ENCODE peak calls at places on chromosomes 13 and 19, in ten cellular contexts. One of them, this sample, is unnamed.

GRCh38 chr19:16338470-16339360 is 14.1 kb downstream of the KLF2 start:
- DNase-seq in left lobe of liver: no peak
- DNase-seq in KG1: no peak
- DNase-seq in choroid plexus epithelial cell: peak
- DNase-seq in activated CD4-positive, alpha-beta T cell treated with anti-CD3 and anti-CD28 coated beads, Interleukin-2, amount 10 ng/mL, durations not matched to agents 7 days and 5 days: peak
- DNase-seq in EL: peak
- DNase-seq in head of caudate nucleus: no peak
- DNase-seq in pulmonary artery endothelial cell: peak
- DNase-seq in HFFc6: peak
- DNase-seq in astrocyte of the spinal cord: peak
- DNase-seq in this sample: no peak

GRCh38 chr13:113969311-113969972 is 4.4 kb downstream of the C13orf46 start:
- DNase-seq in left lobe of liver: no peak
- DNase-seq in KG1: no peak
- DNase-seq in choroid plexus epithelial cell: no peak
- DNase-seq in activated CD4-positive, alpha-beta T cell treated with anti-CD3 and anti-CD28 coated beads, Interleukin-2, amount 10 ng/mL, durations not matched to agents 7 days and 5 days: no peak
- DNase-seq in EL: no peak
- DNase-seq in head of caudate nucleus: no peak
- DNase-seq in pulmonary artery endothelial cell: no peak
- DNase-seq in HFFc6: no peak
- DNase-seq in astrocyte of the spinal cord: no peak
- DNase-seq in this sample: no peak

GRCh38 chr19:5491565-5491964 is 36.3 kb downstream of the ZNRF4 start:
- DNase-seq in left lobe of liver: no peak
- DNase-seq in KG1: no peak
- DNase-seq in choroid plexus epithelial cell: no peak
- DNase-seq in activated CD4-positive, alpha-beta T cell treated with anti-CD3 and anti-CD28 coated beads, Interleukin-2, amount 10 ng/mL, durations not matched to agents 7 days and 5 days: no peak
- DNase-seq in EL: no peak
- DNase-seq in head of caudate nucleus: no peak
- DNase-seq in pulmonary artery endothelial cell: no peak
- DNase-seq in HFFc6: no peak
- DNase-seq in astrocyte of the spinal cord: no peak
- DNase-seq in this sample: no peak

GRCh38 chr19:18156841-18157464 is 4.0 kb downstream of the PIK3R2 start:
- DNase-seq in left lobe of liver: peak
- DNase-seq in KG1: no peak
- DNase-seq in choroid plexus epithelial cell: peak
- DNase-seq in activated CD4-positive, alpha-beta T cell treated with anti-CD3 and anti-CD28 coated beads, Interleukin-2, amount 10 ng/mL, durations not matched to agents 7 days and 5 days: no peak
- DNase-seq in EL: peak
- DNase-seq in head of caudate nucleus: peak
- DNase-seq in pulmonary artery endothelial cell: peak
- DNase-seq in HFFc6: peak
- DNase-seq in astrocyte of the spinal cord: peak
- DNase-seq in this sample: peak

GRCh38 chr19:29618871-29619270 is 12.8 kb downstream of the POP4 start:
- DNase-seq in left lobe of liver: no peak
- DNase-seq in KG1: no peak
- DNase-seq in choroid plexus epithelial cell: no peak
- DNase-seq in activated CD4-positive, alpha-beta T cell treated with anti-CD3 and anti-CD28 coated beads, Interleukin-2, amount 10 ng/mL, durations not matched to agents 7 days and 5 days: no peak
- DNase-seq in EL: no peak
- DNase-seq in head of caudate nucleus: no peak
- DNase-seq in pulmonary artery endothelial cell: no peak
- DNase-seq in HFFc6: no peak
- DNase-seq in astrocyte of the spinal cord: no peak
- DNase-seq in this sample: no peak

GRCh38 chr19:3816566-3817218 is 30.5 kb upstream of the MATK start:
- DNase-seq in left lobe of liver: no peak
- DNase-seq in KG1: no peak
- DNase-seq in choroid plexus epithelial cell: no peak
- DNase-seq in activated CD4-positive, alpha-beta T cell treated with anti-CD3 and anti-CD28 coated beads, Interleukin-2, amount 10 ng/mL, durations not matched to agents 7 days and 5 days: no peak
- DNase-seq in EL: no peak
- DNase-seq in head of caudate nucleus: no peak
- DNase-seq in pulmonary artery endothelial cell: no peak
- DNase-seq in HFFc6: no peak
- DNase-seq in astrocyte of the spinal cord: no peak
- DNase-seq in this sample: no peak

GRCh38 chr19:3983936-3984583 is 1.2 kb downstream of the EEF2 start:
- DNase-seq in left lobe of liver: peak
- DNase-seq in KG1: no peak
- DNase-seq in choroid plexus epithelial cell: peak
- DNase-seq in activated CD4-positive, alpha-beta T cell treated with anti-CD3 and anti-CD28 coated beads, Interleukin-2, amount 10 ng/mL, durations not matched to agents 7 days and 5 days: no peak
- DNase-seq in EL: no peak
- DNase-seq in head of caudate nucleus: no peak
- DNase-seq in pulmonary artery endothelial cell: no peak
- DNase-seq in HFFc6: no peak
- DNase-seq in astrocyte of the spinal cord: peak
- DNase-seq in this sample: no peak

GRCh38 chr19:1672038-1672768 is 19.8 kb upstream of the TCF3 start:
- DNase-seq in left lobe of liver: peak
- DNase-seq in KG1: no peak
- DNase-seq in choroid plexus epithelial cell: peak
- DNase-seq in activated CD4-positive, alpha-beta T cell treated with anti-CD3 and anti-CD28 coated beads, Interleukin-2, amount 10 ng/mL, durations not matched to agents 7 days and 5 days: peak
- DNase-seq in EL: peak
- DNase-seq in head of caudate nucleus: peak
- DNase-seq in pulmonary artery endothelial cell: no peak
- DNase-seq in HFFc6: peak
- DNase-seq in astrocyte of the spinal cord: no peak
- DNase-seq in this sample: peak

GRCh38 chr19:49767967-49768581 is 1.3 kb downstream of the AP2A1 start:
- DNase-seq in left lobe of liver: no peak
- DNase-seq in KG1: no peak
- DNase-seq in choroid plexus epithelial cell: no peak
- DNase-seq in activated CD4-positive, alpha-beta T cell treated with anti-CD3 and anti-CD28 coated beads, Interleukin-2, amount 10 ng/mL, durations not matched to agents 7 days and 5 days: no peak
- DNase-seq in EL: no peak
- DNase-seq in head of caudate nucleus: no peak
- DNase-seq in pulmonary artery endothelial cell: no peak
- DNase-seq in HFFc6: no peak
- DNase-seq in astrocyte of the spinal cord: no peak
- DNase-seq in this sample: no peak

GRCh38 chr13:75010941-75011340 is 471.0 kb downstream of the TBC1D4 start:
- DNase-seq in left lobe of liver: no peak
- DNase-seq in KG1: no peak
- DNase-seq in choroid plexus epithelial cell: no peak
- DNase-seq in activated CD4-positive, alpha-beta T cell treated with anti-CD3 and anti-CD28 coated beads, Interleukin-2, amount 10 ng/mL, durations not matched to agents 7 days and 5 days: no peak
- DNase-seq in EL: no peak
- DNase-seq in head of caudate nucleus: no peak
- DNase-seq in pulmonary artery endothelial cell: no peak
- DNase-seq in HFFc6: no peak
- DNase-seq in astrocyte of the spinal cord: no peak
- DNase-seq in this sample: no peak

GRCh38 chr19:17183858-17184271 is 31.3 kb upstream of the USE1 start:
- DNase-seq in left lobe of liver: no peak
- DNase-seq in KG1: peak
- DNase-seq in choroid plexus epithelial cell: no peak
- DNase-seq in activated CD4-positive, alpha-beta T cell treated with anti-CD3 and anti-CD28 coated beads, Interleukin-2, amount 10 ng/mL, durations not matched to agents 7 days and 5 days: peak
- DNase-seq in EL: no peak
- DNase-seq in head of caudate nucleus: no peak
- DNase-seq in pulmonary artery endothelial cell: no peak
- DNase-seq in HFFc6: no peak
- DNase-seq in astrocyte of the spinal cord: no peak
- DNase-seq in this sample: no peak

GRCh38 chr19:45800009-45800553 is 7.4 kb upstream of the DMWD start:
- DNase-seq in left lobe of liver: no peak
- DNase-seq in KG1: no peak
- DNase-seq in choroid plexus epithelial cell: peak
- DNase-seq in activated CD4-positive, alpha-beta T cell treated with anti-CD3 and anti-CD28 coated beads, Interleukin-2, amount 10 ng/mL, durations not matched to agents 7 days and 5 days: no peak
- DNase-seq in EL: peak
- DNase-seq in head of caudate nucleus: no peak
- DNase-seq in pulmonary artery endothelial cell: no peak
- DNase-seq in HFFc6: peak
- DNase-seq in astrocyte of the spinal cord: peak
- DNase-seq in this sample: no peak

GRCh38 chr19:35533822-35534521 is 716 bp downstream of the GAPDHS start:
- DNase-seq in left lobe of liver: no peak
- DNase-seq in KG1: no peak
- DNase-seq in choroid plexus epithelial cell: no peak
- DNase-seq in activated CD4-positive, alpha-beta T cell treated with anti-CD3 and anti-CD28 coated beads, Interleukin-2, amount 10 ng/mL, durations not matched to agents 7 days and 5 days: peak
- DNase-seq in EL: peak
- DNase-seq in head of caudate nucleus: no peak
- DNase-seq in pulmonary artery endothelial cell: no peak
- DNase-seq in HFFc6: peak
- DNase-seq in astrocyte of the spinal cord: no peak
- DNase-seq in this sample: no peak

GRCh38 chr13:48315981-48316380 is 12.4 kb downstream of the RB1 start:
- DNase-seq in left lobe of liver: no peak
- DNase-seq in KG1: no peak
- DNase-seq in choroid plexus epithelial cell: peak
- DNase-seq in activated CD4-positive, alpha-beta T cell treated with anti-CD3 and anti-CD28 coated beads, Interleukin-2, amount 10 ng/mL, durations not matched to agents 7 days and 5 days: no peak
- DNase-seq in EL: no peak
- DNase-seq in head of caudate nucleus: no peak
- DNase-seq in pulmonary artery endothelial cell: no peak
- DNase-seq in HFFc6: no peak
- DNase-seq in astrocyte of the spinal cord: no peak
- DNase-seq in this sample: no peak

GRCh38 chr13:69108486-69108885 is 999.1 kb upstream of the ATXN8OS start:
- DNase-seq in left lobe of liver: no peak
- DNase-seq in KG1: no peak
- DNase-seq in choroid plexus epithelial cell: no peak
- DNase-seq in activated CD4-positive, alpha-beta T cell treated with anti-CD3 and anti-CD28 coated beads, Interleukin-2, amount 10 ng/mL, durations not matched to agents 7 days and 5 days: no peak
- DNase-seq in EL: no peak
- DNase-seq in head of caudate nucleus: no peak
- DNase-seq in pulmonary artery endothelial cell: no peak
- DNase-seq in HFFc6: no peak
- DNase-seq in astrocyte of the spinal cord: peak
- DNase-seq in this sample: no peak

GRCh38 chr13:23610187-23610576 is 40.0 kb downstream of the TNFRSF19 start:
- DNase-seq in left lobe of liver: no peak
- DNase-seq in KG1: no peak
- DNase-seq in choroid plexus epithelial cell: peak
- DNase-seq in activated CD4-positive, alpha-beta T cell treated with anti-CD3 and anti-CD28 coated beads, Interleukin-2, amount 10 ng/mL, durations not matched to agents 7 days and 5 days: no peak
- DNase-seq in EL: peak
- DNase-seq in head of caudate nucleus: no peak
- DNase-seq in pulmonary artery endothelial cell: no peak
- DNase-seq in HFFc6: no peak
- DNase-seq in astrocyte of the spinal cord: peak
- DNase-seq in this sample: no peak

GRCh38 chr13:40233731-40234195 is 432.7 kb downstream of the FOXO1 start:
- DNase-seq in left lobe of liver: no peak
- DNase-seq in KG1: no peak
- DNase-seq in choroid plexus epithelial cell: no peak
- DNase-seq in activated CD4-positive, alpha-beta T cell treated with anti-CD3 and anti-CD28 coated beads, Interleukin-2, amount 10 ng/mL, durations not matched to agents 7 days and 5 days: no peak
- DNase-seq in EL: no peak
- DNase-seq in head of caudate nucleus: no peak
- DNase-seq in pulmonary artery endothelial cell: no peak
- DNase-seq in HFFc6: no peak
- DNase-seq in astrocyte of the spinal cord: no peak
- DNase-seq in this sample: no peak

GRCh38 chr19:48496959-48497727 is 14.5 kb downstream of the LMTK3 start:
- DNase-seq in left lobe of liver: no peak
- DNase-seq in KG1: no peak
- DNase-seq in choroid plexus epithelial cell: no peak
- DNase-seq in activated CD4-positive, alpha-beta T cell treated with anti-CD3 and anti-CD28 coated beads, Interleukin-2, amount 10 ng/mL, durations not matched to agents 7 days and 5 days: no peak
- DNase-seq in EL: no peak
- DNase-seq in head of caudate nucleus: no peak
- DNase-seq in pulmonary artery endothelial cell: no peak
- DNase-seq in HFFc6: no peak
- DNase-seq in astrocyte of the spinal cord: no peak
- DNase-seq in this sample: no peak

GRCh38 chr19:31037311-31037710 is 311.9 kb downstream of the TSHZ3 start:
- DNase-seq in left lobe of liver: no peak
- DNase-seq in KG1: no peak
- DNase-seq in choroid plexus epithelial cell: no peak
- DNase-seq in activated CD4-positive, alpha-beta T cell treated with anti-CD3 and anti-CD28 coated beads, Interleukin-2, amount 10 ng/mL, durations not matched to agents 7 days and 5 days: no peak
- DNase-seq in EL: no peak
- DNase-seq in head of caudate nucleus: no peak
- DNase-seq in pulmonary artery endothelial cell: no peak
- DNase-seq in HFFc6: no peak
- DNase-seq in astrocyte of the spinal cord: no peak
- DNase-seq in this sample: no peak

GRCh38 chr19:50703915-50704548 is 15.6 kb downstream of the SHANK1 start:
- DNase-seq in left lobe of liver: no peak
- DNase-seq in KG1: no peak
- DNase-seq in choroid plexus epithelial cell: no peak
- DNase-seq in activated CD4-positive, alpha-beta T cell treated with anti-CD3 and anti-CD28 coated beads, Interleukin-2, amount 10 ng/mL, durations not matched to agents 7 days and 5 days: no peak
- DNase-seq in EL: no peak
- DNase-seq in head of caudate nucleus: no peak
- DNase-seq in pulmonary artery endothelial cell: no peak
- DNase-seq in HFFc6: no peak
- DNase-seq in astrocyte of the spinal cord: no peak
- DNase-seq in this sample: peak

GRCh38 chr13:80931766-80932165 is 590.8 kb upstream of the SPRY2 start:
- DNase-seq in left lobe of liver: no peak
- DNase-seq in KG1: no peak
- DNase-seq in choroid plexus epithelial cell: peak
- DNase-seq in activated CD4-positive, alpha-beta T cell treated with anti-CD3 and anti-CD28 coated beads, Interleukin-2, amount 10 ng/mL, durations not matched to agents 7 days and 5 days: no peak
- DNase-seq in EL: no peak
- DNase-seq in head of caudate nucleus: no peak
- DNase-seq in pulmonary artery endothelial cell: no peak
- DNase-seq in HFFc6: no peak
- DNase-seq in astrocyte of the spinal cord: no peak
- DNase-seq in this sample: no peak

GRCh38 chr13:47420568-47420967 is 523.7 kb upstream of the HTR2A start:
- DNase-seq in left lobe of liver: no peak
- DNase-seq in KG1: no peak
- DNase-seq in choroid plexus epithelial cell: peak
- DNase-seq in activated CD4-positive, alpha-beta T cell treated with anti-CD3 and anti-CD28 coated beads, Interleukin-2, amount 10 ng/mL, durations not matched to agents 7 days and 5 days: no peak
- DNase-seq in EL: peak
- DNase-seq in head of caudate nucleus: no peak
- DNase-seq in pulmonary artery endothelial cell: no peak
- DNase-seq in HFFc6: peak
- DNase-seq in astrocyte of the spinal cord: no peak
- DNase-seq in this sample: no peak

GRCh38 chr19:18160441-18160791 is 7.5 kb downstream of the PIK3R2 start:
- DNase-seq in left lobe of liver: no peak
- DNase-seq in KG1: no peak
- DNase-seq in choroid plexus epithelial cell: no peak
- DNase-seq in activated CD4-positive, alpha-beta T cell treated with anti-CD3 and anti-CD28 coated beads, Interleukin-2, amount 10 ng/mL, durations not matched to agents 7 days and 5 days: no peak
- DNase-seq in EL: no peak
- DNase-seq in head of caudate nucleus: no peak
- DNase-seq in pulmonary artery endothelial cell: no peak
- DNase-seq in HFFc6: no peak
- DNase-seq in astrocyte of the spinal cord: no peak
- DNase-seq in this sample: no peak

GRCh38 chr19:5644051-5644450 is 21.2 kb downstream of the SAFB start:
- DNase-seq in left lobe of liver: no peak
- DNase-seq in KG1: no peak
- DNase-seq in choroid plexus epithelial cell: peak
- DNase-seq in activated CD4-positive, alpha-beta T cell treated with anti-CD3 and anti-CD28 coated beads, Interleukin-2, amount 10 ng/mL, durations not matched to agents 7 days and 5 days: no peak
- DNase-seq in EL: no peak
- DNase-seq in head of caudate nucleus: no peak
- DNase-seq in pulmonary artery endothelial cell: no peak
- DNase-seq in HFFc6: peak
- DNase-seq in astrocyte of the spinal cord: no peak
- DNase-seq in this sample: no peak

GRCh38 chr19:42450314-42450934 is 7.7 kb upstream of the CXCL17 start:
- DNase-seq in left lobe of liver: peak
- DNase-seq in KG1: peak
- DNase-seq in choroid plexus epithelial cell: peak
- DNase-seq in activated CD4-positive, alpha-beta T cell treated with anti-CD3 and anti-CD28 coated beads, Interleukin-2, amount 10 ng/mL, durations not matched to agents 7 days and 5 days: peak
- DNase-seq in EL: peak
- DNase-seq in head of caudate nucleus: peak
- DNase-seq in pulmonary artery endothelial cell: peak
- DNase-seq in HFFc6: peak
- DNase-seq in astrocyte of the spinal cord: peak
- DNase-seq in this sample: peak

GRCh38 chr19:47266401-47266885 is 8.2 kb upstream of the INAFM1 start:
- DNase-seq in left lobe of liver: no peak
- DNase-seq in KG1: no peak
- DNase-seq in choroid plexus epithelial cell: no peak
- DNase-seq in activated CD4-positive, alpha-beta T cell treated with anti-CD3 and anti-CD28 coated beads, Interleukin-2, amount 10 ng/mL, durations not matched to agents 7 days and 5 days: no peak
- DNase-seq in EL: no peak
- DNase-seq in head of caudate nucleus: no peak
- DNase-seq in pulmonary artery endothelial cell: no peak
- DNase-seq in HFFc6: no peak
- DNase-seq in astrocyte of the spinal cord: no peak
- DNase-seq in this sample: no peak

GRCh38 chr13:75959861-75960481 is 323.8 kb downstream of the LMO7 start:
- DNase-seq in left lobe of liver: no peak
- DNase-seq in KG1: no peak
- DNase-seq in choroid plexus epithelial cell: no peak
- DNase-seq in activated CD4-positive, alpha-beta T cell treated with anti-CD3 and anti-CD28 coated beads, Interleukin-2, amount 10 ng/mL, durations not matched to agents 7 days and 5 days: no peak
- DNase-seq in EL: no peak
- DNase-seq in head of caudate nucleus: no peak
- DNase-seq in pulmonary artery endothelial cell: no peak
- DNase-seq in HFFc6: no peak
- DNase-seq in astrocyte of the spinal cord: peak
- DNase-seq in this sample: no peak

GRCh38 chr13:89474432-89474831 is 1803.3 kb downstream of the SLITRK5 start:
- DNase-seq in left lobe of liver: no peak
- DNase-seq in KG1: no peak
- DNase-seq in choroid plexus epithelial cell: no peak
- DNase-seq in activated CD4-positive, alpha-beta T cell treated with anti-CD3 and anti-CD28 coated beads, Interleukin-2, amount 10 ng/mL, durations not matched to agents 7 days and 5 days: no peak
- DNase-seq in EL: no peak
- DNase-seq in head of caudate nucleus: no peak
- DNase-seq in pulmonary artery endothelial cell: no peak
- DNase-seq in HFFc6: no peak
- DNase-seq in astrocyte of the spinal cord: no peak
- DNase-seq in this sample: no peak